ENCODE peak calls at places on chromosome 4, in four cellular contexts. S is GM12878, R is K562, M is HepG2. F is an unnamed sample.

GRCh38 chr4:178970433-178971140 is 1528.3 kb upstream of the AGA start:
- DNase-seq in R (no peak), M (no peak), S (no peak), F (no peak)

GRCh38 chr4:187586892-187587291 is 408.7 kb upstream of the ZFP42 start:
- DNase-seq in S (no peak), M (no peak), R (no peak), F (no peak)

GRCh38 chr4:113760852-113761681 is 471 bp downstream of the CAMK2D start:
- DNase-seq in M (peak), S (no peak), R (no peak), F (peak)

GRCh38 chr4:42339935-42340406 is 57.3 kb upstream of the SHISA3 start:
- DNase-seq in R (no peak), M (no peak), S (no peak), F (peak)

GRCh38 chr4:187929024-187929423 is 66.5 kb upstream of the ZFP42 start:
- DNase-seq in R (no peak), M (no peak), S (no peak), F (no peak)

GRCh38 chr4:20252656-20253271 is 1.1 kb downstream of the SLIT2 start:
- DNase-seq in M (no peak), S (no peak), R (no peak), F (peak)

GRCh38 chr4:168357941-168358340 is 39.4 kb upstream of the DDX60 start:
- DNase-seq in S (no peak), M (no peak), R (no peak), F (no peak)

GRCh38 chr4:17166954-17167353 is 268.5 kb upstream of the LDB2 start:
- DNase-seq in S (no peak), R (no peak), M (no peak), F (peak)

GRCh38 chr4:188971125-188971524 is 831.9 kb downstream of the TRIML1 start:
- DNase-seq in S (no peak), R (no peak), M (no peak), F (no peak)

GRCh38 chr4:172957216-172957615 is 211.4 kb upstream of the GALNT7 start:
- DNase-seq in M (no peak), R (no peak), S (no peak), F (no peak)

GRCh38 chr4:172963498-172964294 is 204.9 kb upstream of the GALNT7 start:
- DNase-seq in R (no peak), S (no peak), M (no peak), F (no peak)

GRCh38 chr4:172962564-172963353 is 205.9 kb upstream of the GALNT7 start:
- DNase-seq in R (no peak), M (no peak), S (no peak), F (peak)
- TF ChIP-seq POLR2A in R (no peak), M (no peak), S (no peak), F (no peak)

GRCh38 chr4:77092832-77093800 is 17.3 kb upstream of the CCNI start:
- DNase-seq in M (no peak), R (no peak), S (no peak), F (peak)

GRCh38 chr4:77089880-77090279 is 14.1 kb upstream of the CCNI start:
- DNase-seq in R (no peak), M (no peak), S (no peak), F (no peak)

GRCh38 chr4:77100234-77100633 is 24.4 kb upstream of the CCNI start:
- DNase-seq in S (no peak), M (no peak), R (no peak), F (peak)

DNA sequence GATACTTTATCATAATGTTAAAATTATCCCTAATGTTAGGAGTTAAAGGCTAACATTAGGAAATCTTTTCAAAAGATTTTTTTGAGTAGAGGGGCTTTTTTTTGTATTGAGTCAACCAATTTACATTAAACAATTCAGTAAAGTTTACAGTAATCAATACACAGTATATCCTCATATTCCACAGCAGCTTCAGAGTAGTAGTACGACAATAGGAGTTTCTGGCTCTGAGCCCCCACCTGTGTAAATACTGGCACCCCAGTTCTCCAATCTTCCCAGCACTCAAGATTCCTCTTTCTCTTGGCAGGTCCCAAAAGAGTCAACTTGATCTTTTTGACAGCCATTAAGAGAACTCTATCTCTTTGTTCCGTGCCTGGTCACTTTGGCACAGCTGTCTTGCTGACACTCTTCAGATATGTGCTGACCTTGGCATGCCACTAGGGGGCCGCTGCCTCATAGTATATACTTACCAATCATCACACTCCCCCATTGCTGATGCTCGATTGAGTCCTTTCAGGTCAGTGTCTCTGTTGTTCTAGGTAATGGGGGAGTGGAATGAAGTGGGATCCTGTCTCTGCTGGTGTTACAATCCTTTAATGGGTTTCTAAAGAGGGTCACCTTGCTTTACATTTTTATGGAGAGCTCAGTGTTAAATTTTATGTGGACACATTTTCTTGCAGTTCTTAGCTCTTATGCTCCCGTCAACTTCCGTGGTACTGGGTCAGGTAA is 19.5 kb upstream of the CCNI start:
- DNase-seq in S (no peak), M (peak), R (peak), F (peak)
- TF ChIP-seq POLR2AphosphoS5 in S (no peak), M (no peak), R (no peak), F (no peak)

GRCh38 chr4:87410669-87411068 is 11.7 kb upstream of the NUDT9 start:
- DNase-seq in S (no peak), M (no peak), R (no peak), F (no peak)

GRCh38 chr4:87405421-87405820 is 14.4 kb upstream of the HSD17B11 start:
- DNase-seq in M (no peak), R (no peak), S (no peak), F (no peak)

GRCh38 chr4:87410157-87410556 is 12.2 kb upstream of the NUDT9 start:
- DNase-seq in R (no peak), S (no peak), M (peak), F (no peak)

GRCh38 chr4:87406462-87406861 is 15.5 kb upstream of the HSD17B11 start:
- DNase-seq in M (no peak), R (no peak), S (no peak), F (no peak)

DNA sequence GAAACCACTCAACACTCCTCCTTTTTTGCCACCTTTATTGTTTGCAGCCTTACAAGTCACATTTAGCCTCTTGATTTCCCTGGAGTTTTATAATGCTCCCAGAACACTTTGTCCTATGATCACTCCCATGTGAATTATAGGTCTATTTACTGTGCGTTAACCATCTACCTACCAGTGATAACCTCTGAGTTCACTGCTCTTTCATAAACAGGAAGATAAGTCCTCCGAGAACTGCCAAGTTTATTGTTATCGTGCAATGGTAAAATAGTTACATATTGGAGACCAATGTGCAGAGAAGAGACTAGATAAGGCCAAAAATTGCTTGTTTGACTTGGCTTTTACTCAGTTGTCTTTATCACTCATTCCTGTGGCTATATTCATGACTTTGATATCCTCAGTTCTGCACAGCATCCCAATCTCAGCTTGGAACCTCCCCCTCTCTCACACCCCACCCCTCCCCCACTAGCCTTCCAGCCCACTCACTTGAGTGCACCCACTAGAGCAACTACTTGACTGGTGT is 12.9 kb upstream of the NUDT9 start:
- DNase-seq in M (peak), S (no peak), R (no peak), F (peak)
- TF ChIP-seq MYC in M (no peak), S (no peak), R (no peak), F (no peak)

GRCh38 chr4:147732516-147733193 is 767 bp downstream of the ARHGAP10 start:
- DNase-seq in S (no peak), R (peak), M (no peak), F (peak)
- TF ChIP-seq POLR2A in S (no peak), R (no peak), M (no peak), F (no peak)

DNA sequence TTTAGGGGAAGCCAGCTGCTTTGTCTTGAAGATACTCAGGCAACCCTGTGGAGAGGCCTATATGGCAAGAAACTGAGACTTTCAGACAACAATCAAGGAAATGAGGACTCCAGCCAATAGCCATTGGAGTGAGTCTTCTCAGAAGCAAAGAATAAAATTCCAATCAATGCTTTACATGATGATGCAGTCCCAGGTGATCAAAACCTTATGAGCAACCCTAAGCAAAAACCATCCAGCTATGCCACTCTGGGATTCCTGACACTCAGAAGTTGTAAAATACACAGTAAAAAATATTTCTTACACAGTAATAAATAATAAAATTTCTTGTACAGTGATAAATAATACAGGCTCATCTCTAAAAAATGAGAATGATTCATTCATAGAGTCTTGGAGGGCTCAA is 150.5 kb downstream of the IL15 start:
- DNase-seq in S (no peak), R (no peak), M (no peak), F (no peak)
- TF ChIP-seq POLR2AphosphoS5 in S (no peak), R (no peak), M (no peak), F (no peak)

GRCh38 chr4:32994956-32995849 is 2275.0 kb downstream of the PCDH7 start:
- DNase-seq in M (no peak), R (no peak), S (no peak), F (no peak)
- TF ChIP-seq MYC in M (no peak), R (no peak), S (no peak), F (no peak)

GRCh38 chr4:138242076-138242829 is at the start of gene SLC7A11:
- DNase-seq in S (peak), R (peak), M (peak), F (peak)
- TF ChIP-seq POLR2A in S (peak), R (peak), M (peak), F (peak)

DNA sequence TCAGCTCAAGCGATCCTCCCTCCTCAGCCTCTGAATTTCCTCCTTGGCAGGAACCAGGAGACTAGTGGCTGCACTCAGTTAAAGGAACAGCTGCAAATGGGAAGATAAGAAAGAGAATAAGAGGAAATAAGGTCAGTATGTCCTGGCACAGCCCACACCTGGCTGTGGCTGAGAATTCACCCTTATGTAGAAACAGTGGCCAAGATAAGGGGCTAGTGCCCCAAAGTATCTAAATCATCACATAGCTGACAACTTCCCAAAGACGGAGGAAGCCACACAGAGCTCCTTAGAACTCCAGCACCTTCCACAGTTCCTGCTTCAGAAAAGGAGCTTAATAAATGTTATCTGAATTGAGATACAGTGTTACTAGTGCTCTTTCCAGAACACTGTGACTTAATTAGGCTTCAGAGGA is 2.3 kb upstream of the CHIC2 start:
- DNase-seq in S (no peak), M (no peak), R (peak), F (peak)
- TF ChIP-seq POLR2AphosphoS5 in S (no peak), M (no peak), R (peak), F (peak)

GRCh38 chr4:133152330-133152791 is 3.3 kb downstream of the PCDH10 start:
- DNase-seq in R (no peak), S (no peak), M (no peak), F (no peak)

GRCh38 chr4:133150643-133151300 is 1.7 kb downstream of the PCDH10 start:
- DNase-seq in R (no peak), S (no peak), M (no peak), F (peak)

GRCh38 chr4:133151301-133151680 is 2.2 kb downstream of the PCDH10 start:
- DNase-seq in S (no peak), R (no peak), M (no peak), F (peak)

GRCh38 chr4:133152801-133153526 is 3.9 kb downstream of the PCDH10 start:
- DNase-seq in R (no peak), M (no peak), S (no peak), F (peak)

DNA sequence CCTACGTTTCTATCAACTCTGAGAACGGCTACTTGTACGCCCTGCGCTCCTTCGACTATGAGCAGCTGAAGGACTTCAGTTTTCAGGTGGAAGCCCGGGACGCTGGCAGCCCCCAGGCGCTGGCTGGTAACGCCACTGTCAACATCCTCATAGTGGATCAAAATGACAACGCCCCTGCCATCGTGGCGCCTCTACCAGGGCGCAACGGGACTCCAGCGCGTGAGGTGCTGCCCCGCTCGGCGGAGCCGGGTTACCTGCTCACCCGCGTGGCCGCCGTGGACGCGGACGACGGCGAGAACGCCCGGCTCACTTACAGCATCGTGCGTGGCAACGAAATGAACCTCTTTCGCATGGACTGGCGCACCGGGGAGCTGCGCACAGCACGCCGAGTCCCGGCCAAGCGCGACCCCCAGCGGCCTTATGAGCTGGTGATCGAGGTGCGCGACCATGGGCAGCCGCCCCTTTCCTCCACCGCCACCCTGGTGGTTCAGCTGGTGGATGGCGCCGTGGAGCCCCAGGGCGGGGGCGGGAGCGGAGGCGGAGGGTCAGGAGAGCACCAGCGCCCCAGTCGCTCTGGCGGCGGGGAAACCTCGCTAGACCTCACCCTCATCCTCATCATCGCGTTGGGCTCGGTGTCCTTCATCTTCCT is 2.7 kb downstream of the PCDH10 start:
- DNase-seq in R (no peak), M (no peak), S (no peak), F (peak)
- TF ChIP-seq MYC in R (no peak), M (no peak), S (no peak), F (no peak)

DNA sequence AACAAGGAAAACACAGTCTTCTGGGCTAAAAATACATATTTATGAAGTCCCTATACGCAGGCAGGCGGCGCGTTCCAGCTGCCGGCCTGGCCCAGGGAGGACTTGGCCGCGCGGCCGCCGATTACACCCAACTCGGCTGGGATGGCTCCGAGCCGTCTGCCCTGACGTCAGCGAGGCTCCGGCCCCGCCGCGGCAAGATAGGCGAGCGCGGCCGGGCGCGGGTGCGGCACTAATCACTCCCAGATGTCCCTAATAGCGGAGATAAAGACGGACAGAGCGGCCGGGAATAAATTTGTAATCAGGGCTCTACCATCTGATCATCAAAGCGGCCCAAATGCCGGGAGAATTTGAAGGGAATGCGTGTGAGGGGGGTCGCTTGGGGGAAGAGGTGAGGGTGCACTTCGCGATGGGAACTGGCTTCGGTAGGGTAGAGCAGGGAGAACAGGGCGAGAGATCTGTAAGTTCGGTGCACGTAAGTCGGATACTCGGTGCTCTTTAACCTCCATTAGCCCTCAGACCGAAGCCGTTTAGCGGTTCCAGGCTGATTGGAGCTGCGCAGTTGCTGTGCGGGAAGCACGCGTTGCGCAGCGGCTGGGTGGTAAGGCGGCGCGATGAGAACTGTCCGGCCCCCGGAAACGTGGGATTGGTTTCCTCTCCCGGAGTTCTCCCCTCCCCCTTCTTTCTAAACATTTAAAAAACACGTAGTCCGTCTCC is 7.7 kb downstream of the HAND2 start:
- DNase-seq in R (peak), M (no peak), S (no peak), F (peak)
- TF ChIP-seq POLR2A in R (peak), M (no peak), S (no peak), F (no peak)

F was measured in endothelial cell of umbilical vein.